ENCODE peak calls at places on chromosomes 12 and 14, in seven cellular contexts. D is aorta, I is neural progenitor cell, P is testis, J is WERI-Rb-1, E is GM23248, F is heart left ventricle. W is an unnamed sample.
A peak's percentile ranks its signal among the peaks of the same experiment; 100 is the strongest.

GRCh38 chr14:103858063-103858820 is 10.9 kb upstream of the PPP1R13B start:
- DNase-seq in D (no peak), I (no peak), P (no peak), J (no peak), E (no peak), F (no peak), W (peak; percentile 59)

GRCh38 chr14:92513966-92514843 is 624 bp downstream of the RIN3 start:
- DNase-seq in D (peak; percentile 64), I (peak; percentile 43), P (peak; percentile 47), J (no peak), E (peak; percentile 60), F (no peak), W (peak; percentile 77)

GRCh38 chr12:70722584-70723343 is 85.5 kb upstream of the PTPRB start:
- DNase-seq in D (no peak), I (no peak), P (no peak), J (no peak), E (no peak), F (peak; percentile 38), W (no peak)

GRCh38 chr12:67413577-67413976 is 144.4 kb downstream of the CAND1 start:
- DNase-seq in D (no peak), I (no peak), P (no peak), J (no peak), E (peak; percentile 27), F (no peak), W (no peak)

GRCh38 chr12:76680940-76681339 is 83.0 kb upstream of the ZDHHC17 start:
- DNase-seq in D (no peak), I (no peak), P (no peak), J (no peak), E (peak; percentile 55), F (no peak), W (no peak)

GRCh38 chr12:125267114-125267513 is 201.9 kb downstream of the AACS start:
- DNase-seq in D (no peak), I (no peak), P (no peak), J (no peak), E (no peak), F (no peak), W (no peak)

GRCh38 chr12:65845751-65846537 is 21.7 kb downstream of the HMGA2 start:
- DNase-seq in D (no peak), I (peak; percentile 72), P (no peak), J (peak; percentile 58), E (no peak), F (no peak), W (peak; percentile 80)

GRCh38 chr14:100120522-100121269 is 38.7 kb downstream of the DEGS2 start:
- DNase-seq in D (no peak), I (no peak), P (no peak), J (no peak), E (no peak), F (no peak), W (no peak)

GRCh38 chr12:77001181-77001758 is 64.1 kb downstream of the E2F7 start:
- DNase-seq in D (no peak), I (no peak), P (peak; percentile 21), J (no peak), E (no peak), F (no peak), W (no peak)

GRCh38 chr14:61360796-61361526 is 39.6 kb downstream of the PRKCH start:
- DNase-seq in D (no peak), I (no peak), P (no peak), J (no peak), E (no peak), F (no peak), W (no peak)

GRCh38 chr14:42541535-42542001 is 934.9 kb downstream of the LRFN5 start:
- DNase-seq in D (no peak), I (no peak), P (no peak), J (no peak), E (peak; percentile 58), F (no peak), W (no peak)

GRCh38 chr12:25801621-25802243 is 156.8 kb upstream of the RASSF8 start:
- DNase-seq in D (no peak), I (no peak), P (no peak), J (no peak), E (no peak), F (no peak), W (no peak)

GRCh38 chr12:104377507-104377812 is 73.9 kb downstream of the EID3 start:
- DNase-seq in D (no peak), I (no peak), P (no peak), J (no peak), E (no peak), F (no peak), W (no peak)

GRCh38 chr12:92539966-92540791 is 162.6 kb upstream of the PLEKHG7 start:
- DNase-seq in D (peak; percentile 44), I (peak; percentile 73), P (peak; percentile 25), J (no peak), E (no peak), F (peak; percentile 36), W (peak; percentile 36)

GRCh38 chr14:21267431-21267845 is 1.8 kb downstream of the HNRNPC start:
- DNase-seq in D (no peak), I (no peak), P (no peak), J (no peak), E (peak; percentile 47), F (no peak), W (no peak)

GRCh38 chr12:108033091-108033490 is 96.0 kb upstream of the WSCD2 start:
- DNase-seq in D (no peak), I (peak; percentile 84), P (no peak), J (no peak), E (no peak), F (no peak), W (peak; percentile 57)

DNA sequence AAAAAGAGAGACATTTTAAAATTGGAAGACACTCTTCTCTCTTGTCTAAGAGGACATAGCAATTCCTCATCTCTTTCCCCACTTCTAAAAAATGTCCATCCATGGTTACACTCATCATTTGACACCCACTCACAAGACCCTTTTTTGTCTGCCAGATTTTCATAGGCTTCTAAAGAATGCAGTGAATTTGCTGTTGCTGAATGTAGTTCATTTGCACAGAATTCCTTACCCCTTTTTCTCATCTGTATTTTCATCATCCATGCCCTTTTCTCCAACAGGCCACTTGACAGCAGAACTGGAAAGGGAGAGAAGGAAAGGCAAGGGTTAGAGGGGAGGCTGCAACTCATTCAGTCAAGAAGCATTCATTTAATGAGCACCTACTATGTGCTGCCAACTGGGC is 128.0 kb downstream of the NUAK1 start:
- DNase-seq in D (no peak), I (no peak), P (no peak), J (no peak), E (peak; percentile 40), F (no peak), W (no peak)
- H3K36me3 ChIP-seq in D (no peaks in the 10 kb centered on the region), I (no peaks in the 10 kb centered on the region), P (no peaks in the 10 kb centered on the region), J (no peaks in the 10 kb centered on the region), E (no peaks in the 10 kb centered on the region), F (no peaks in the 10 kb centered on the region), W (no peaks in the 10 kb centered on the region)

DNA sequence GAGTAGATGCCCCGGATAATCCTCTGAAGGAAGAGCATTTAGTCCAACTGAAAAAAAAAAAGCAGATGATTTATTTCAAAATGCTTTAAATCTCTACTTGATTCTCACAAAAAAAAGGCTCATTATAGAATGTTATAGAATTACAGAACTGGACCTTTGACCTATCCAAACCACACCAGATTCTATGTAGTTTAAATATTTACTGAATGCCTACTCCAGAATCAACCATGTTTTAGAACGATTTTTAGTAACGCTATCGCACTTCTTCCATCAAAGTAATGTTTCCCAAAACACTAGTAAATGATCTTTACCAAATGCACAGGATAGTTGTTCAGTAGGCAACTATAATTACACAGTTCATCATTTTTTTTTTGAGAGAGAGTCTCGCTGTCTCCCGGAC is 2.6 kb downstream of the RPS29 start:
- DNase-seq in D (no peak), I (no peak), P (no peak), J (no peak), E (no peak), F (no peak), W (no peak)
- H3K36me3 ChIP-seq in D (no peaks in the 10 kb centered on the region), I (peaks cover 15% of the 10 kb centered on the region), P (no peaks in the 10 kb centered on the region), J (peaks cover 39% of the 10 kb centered on the region), E (peaks cover 31% of the 10 kb centered on the region), F (no peaks in the 10 kb centered on the region), W (peaks cover 16% of the 10 kb centered on the region)

GRCh38 chr12:18400186-18400585 is 138.9 kb downstream of the PIK3C2G start:
- DNase-seq in D (no peak), I (no peak), P (no peak), J (no peak), E (no peak), F (no peak), W (no peak)
- H3K36me3 ChIP-seq in D (no peaks in the 10 kb centered on the region), I (no peaks in the 10 kb centered on the region), P (no peaks in the 10 kb centered on the region), J (no peaks in the 10 kb centered on the region), E (no peaks in the 10 kb centered on the region), F (no peaks in the 10 kb centered on the region), W (no peaks in the 10 kb centered on the region)

DNA sequence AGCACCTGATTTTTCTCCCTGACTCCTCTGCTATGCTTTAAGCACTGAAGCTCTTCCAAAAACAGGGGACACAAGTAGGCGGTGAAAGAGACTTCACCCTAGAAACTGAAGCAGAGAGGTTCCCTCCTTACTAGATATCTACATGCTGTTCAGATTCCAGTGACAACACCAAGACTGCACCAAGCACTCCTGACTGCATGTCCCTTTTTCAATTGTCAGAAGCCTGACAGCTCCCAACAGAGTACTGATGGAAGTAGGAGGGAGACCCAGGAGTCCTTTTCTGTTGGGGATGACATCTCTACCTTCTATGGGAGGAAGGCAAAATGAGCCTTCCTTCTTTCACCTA is 10.4 kb downstream of the DCTN2 start:
- DNase-seq in D (no peak), I (no peak), P (no peak), J (no peak), E (no peak), F (no peak), W (no peak)
- H3K36me3 ChIP-seq in D (peaks cover 23% of the 10 kb centered on the region), I (no peaks in the 10 kb centered on the region), P (no peaks in the 10 kb centered on the region), J (peaks cover 79% of the 10 kb centered on the region), E (peaks cover 55% of the 10 kb centered on the region), F (peaks cover 9% of the 10 kb centered on the region), W (peaks cover 32% of the 10 kb centered on the region)

GRCh38 chr14:54775486-54776100 is 127.0 kb downstream of the GCH1 start:
- DNase-seq in D (no peak), I (no peak), P (no peak), J (no peak), E (no peak), F (no peak), W (no peak)

GRCh38 chr14:54776361-54777001 is 126.1 kb downstream of the GCH1 start:
- DNase-seq in D (peak; percentile 78), I (no peak), P (peak; percentile 20), J (no peak), E (peak; percentile 86), F (peak; percentile 65), W (no peak)

GRCh38 chr14:54778618-54779017 is 124.0 kb downstream of the GCH1 start:
- DNase-seq in D (no peak), I (no peak), P (no peak), J (no peak), E (no peak), F (no peak), W (no peak)

GRCh38 chr14:54774824-54775223 is 127.8 kb downstream of the GCH1 start:
- DNase-seq in D (no peak), I (no peak), P (no peak), J (no peak), E (no peak), F (no peak), W (no peak)

DNA sequence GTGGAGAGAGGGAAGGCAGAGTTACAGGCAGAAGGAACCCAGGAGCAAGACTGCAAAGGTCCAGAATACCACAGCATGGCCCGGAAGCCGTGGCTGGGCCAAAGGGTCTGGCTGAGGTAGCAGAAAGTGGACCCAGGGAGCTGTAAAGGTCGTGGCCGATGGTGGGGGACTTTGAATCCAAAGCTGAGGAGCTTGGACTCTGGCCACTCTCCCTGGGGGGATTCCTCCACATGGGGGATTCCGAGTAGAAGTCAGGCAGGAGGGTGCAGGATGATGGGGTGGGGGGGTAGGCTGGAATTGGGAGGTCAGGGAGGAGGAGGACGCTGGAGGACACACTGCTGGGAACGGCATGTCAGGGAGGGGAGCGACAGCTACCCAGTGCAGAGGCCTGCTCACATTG is 125.2 kb downstream of the GCH1 start:
- DNase-seq in D (no peak), I (no peak), P (no peak), J (no peak), E (no peak), F (no peak), W (no peak)
- H3K36me3 ChIP-seq in D (peaks cover 4% of the 10 kb centered on the region), I (no peaks in the 10 kb centered on the region), P (no peaks in the 10 kb centered on the region), J (peaks cover 61% of the 10 kb centered on the region), E (peaks cover 9% of the 10 kb centered on the region), F (no peaks in the 10 kb centered on the region), W (peaks cover 2% of the 10 kb centered on the region)

W was measured in H7.